ENCODE peak calls at places on chromosomes 2 and 18, in four cellular contexts. K, P, A and V are unnamed samples.
A peak's percentile ranks its signal among the peaks of the same experiment; 100 is the strongest.

GRCh38 chr2:224046752-224047151 is 7.7 kb upstream of the SERPINE2 start:
- DNase-seq in K (no peak), A (no peak), P (no peak), V (no peak)

GRCh38 chr2:57373530-57373929 is 673.1 kb upstream of the VRK2 start:
- DNase-seq in A (no peak), K (no peak), P (no peak), V (no peak)

GRCh38 chr18:26405190-26405781 is 143.1 kb downstream of the KCTD1 start:
- DNase-seq in P (no peak), K (peak; percentile 36), A (no peak), V (peak; percentile 70)

GRCh38 chr2:113757059-113757657 is 716 bp upstream of the SLC35F5 start:
- DNase-seq in A (no peak), P (no peak), K (peak; percentile 1), V (no peak)

GRCh38 chr2:10493636-10494281 is 45.6 kb upstream of the ODC1 start:
- DNase-seq in P (peak; percentile 75), A (no peak), K (no peak), V (no peak)

GRCh38 chr2:237353207-237353606 is 60.8 kb downstream of the COL6A3 start:
- DNase-seq in A (no peak), K (peak; percentile 51), P (no peak), V (no peak)

GRCh38 chr2:59463401-59463800 is 1090.1 kb downstream of the BCL11A start:
- DNase-seq in A (peak; percentile 18), P (no peak), K (peak; percentile 76), V (no peak)

GRCh38 chr2:108297436-108298141 is 8.9 kb downstream of the SULT1C2 start:
- DNase-seq in K (no peak), A (no peak), P (no peak), V (no peak)

GRCh38 chr18:11324510-11324909 is 175.1 kb upstream of the PIEZO2 start:
- DNase-seq in K (no peak), P (no peak), A (no peak), V (no peak)

GRCh38 chr18:49459404-49460171 is 857 bp downstream of the DYM start:
- DNase-seq in A (no peak), P (no peak), K (peak; percentile 50), V (peak; percentile 23)

GRCh38 chr2:30155202-30155601 is 8.4 kb downstream of the YPEL5 start:
- DNase-seq in K (no peak), A (no peak), P (no peak), V (no peak)

GRCh38 chr2:9631976-9632700 is 1.3 kb upstream of the YWHAQ start:
- DNase-seq in P (no peak), K (peak; percentile 72), A (no peak), V (no peak)

GRCh38 chr2:193332938-193333337 is 1138.2 kb upstream of the TMEFF2 start:
- DNase-seq in K (no peak), P (no peak), A (no peak), V (no peak)